ENCODE peak calls at places on chromosomes 6 and 20, in five cellular contexts. One of them, this sample, is unnamed.

GRCh38 chr20:4136078-4136966 is 121.0 kb upstream of the RNF24 start:
- DNase-seq in GM12878: no peak
- DNase-seq in HepG2: peak
- DNase-seq in K562: no peak
- DNase-seq in H1: no peak
- DNase-seq in this sample: no peak

GRCh38 chr6:101117397-101118185 is 236.5 kb upstream of the ASCC3 start:
- DNase-seq in GM12878: no peak
- DNase-seq in HepG2: no peak
- DNase-seq in K562: no peak
- DNase-seq in H1: peak
- DNase-seq in this sample: no peak

GRCh38 chr6:105522626-105523322 is 119.9 kb upstream of the PREP start:
- DNase-seq in GM12878: no peak
- DNase-seq in HepG2: no peak
- DNase-seq in K562: peak
- DNase-seq in H1: no peak
- DNase-seq in this sample: no peak

GRCh38 chr6:134003542-134003951 is 48.9 kb downstream of the SLC2A12 start:
- DNase-seq in GM12878: no peak
- DNase-seq in HepG2: no peak
- DNase-seq in K562: no peak
- DNase-seq in H1: no peak
- DNase-seq in this sample: no peak

GRCh38 chr6:62775427-62776022 is 435.7 kb upstream of the FKBP1C start:
- DNase-seq in GM12878: no peak
- DNase-seq in HepG2: peak
- DNase-seq in K562: peak
- DNase-seq in H1: no peak
- DNase-seq in this sample: peak

GRCh38 chr20:41524980-41525613 is 93.1 kb downstream of the CHD6 start:
- DNase-seq in GM12878: no peak
- DNase-seq in HepG2: no peak
- DNase-seq in K562: peak
- DNase-seq in H1: no peak
- DNase-seq in this sample: no peak

GRCh38 chr6:51472745-51473483 is 614.5 kb downstream of the PKHD1 start:
- DNase-seq in GM12878: no peak
- DNase-seq in HepG2: no peak
- DNase-seq in K562: no peak
- DNase-seq in H1: no peak
- DNase-seq in this sample: no peak

GRCh38 chr20:17676942-17677341 is 5.1 kb downstream of the RRBP1 start:
- DNase-seq in GM12878: no peak
- DNase-seq in HepG2: peak
- DNase-seq in K562: no peak
- DNase-seq in H1: no peak
- DNase-seq in this sample: no peak

GRCh38 chr20:36836591-36837329 is 39.2 kb upstream of the TLDC2 start:
- DNase-seq in GM12878: no peak
- DNase-seq in HepG2: peak
- DNase-seq in K562: peak
- DNase-seq in H1: peak
- DNase-seq in this sample: peak

GRCh38 chr20:32485126-32485769 is 99.9 kb downstream of the NOL4L start:
- DNase-seq in GM12878: peak
- DNase-seq in HepG2: peak
- DNase-seq in K562: peak
- DNase-seq in H1: no peak
- DNase-seq in this sample: peak

GRCh38 chr6:39587080-39587479 is 138.1 kb downstream of the KIF6 start:
- DNase-seq in GM12878: no peak
- DNase-seq in HepG2: no peak
- DNase-seq in K562: no peak
- DNase-seq in H1: no peak
- DNase-seq in this sample: no peak

GRCh38 chr6:158068893-158069799 is 87.5 kb downstream of the SYNJ2 start:
- DNase-seq in GM12878: no peak
- DNase-seq in HepG2: no peak
- DNase-seq in K562: no peak
- DNase-seq in H1: no peak
- DNase-seq in this sample: no peak

GRCh38 chr20:45833030-45833882 is at the start of gene SNX21:
- DNase-seq in GM12878: no peak
- DNase-seq in HepG2: peak
- DNase-seq in K562: no peak
- DNase-seq in H1: no peak
- DNase-seq in this sample: peak

GRCh38 chr6:106087548-106088325 is 1.6 kb downstream of the PRDM1 start:
- DNase-seq in GM12878: no peak
- DNase-seq in HepG2: no peak
- DNase-seq in K562: no peak
- DNase-seq in H1: no peak
- DNase-seq in this sample: no peak

GRCh38 chr6:28489366-28490190 is 26.0 kb downstream of the GPX6 start:
- DNase-seq in GM12878: peak
- DNase-seq in HepG2: peak
- DNase-seq in K562: peak
- DNase-seq in H1: peak
- DNase-seq in this sample: peak

GRCh38 chr6:53432318-53433161 is 83.8 kb upstream of the ELOVL5 start:
- DNase-seq in GM12878: no peak
- DNase-seq in HepG2: peak
- DNase-seq in K562: no peak
- DNase-seq in H1: no peak
- DNase-seq in this sample: no peak

GRCh38 chr20:35398660-35399144 is 13.1 kb downstream of the UQCC1 start:
- DNase-seq in GM12878: no peak
- DNase-seq in HepG2: peak
- DNase-seq in K562: no peak
- DNase-seq in H1: no peak
- DNase-seq in this sample: no peak

GRCh38 chr20:3744806-3745685 is 12.6 kb downstream of the HSPA12B start:
- DNase-seq in GM12878: no peak
- DNase-seq in HepG2: peak
- DNase-seq in K562: peak
- DNase-seq in H1: peak
- DNase-seq in this sample: peak

GRCh38 chr6:111540971-111541719 is 58.1 kb upstream of the REV3L start:
- DNase-seq in GM12878: no peak
- DNase-seq in HepG2: no peak
- DNase-seq in K562: no peak
- DNase-seq in H1: no peak
- DNase-seq in this sample: peak

DNA sequence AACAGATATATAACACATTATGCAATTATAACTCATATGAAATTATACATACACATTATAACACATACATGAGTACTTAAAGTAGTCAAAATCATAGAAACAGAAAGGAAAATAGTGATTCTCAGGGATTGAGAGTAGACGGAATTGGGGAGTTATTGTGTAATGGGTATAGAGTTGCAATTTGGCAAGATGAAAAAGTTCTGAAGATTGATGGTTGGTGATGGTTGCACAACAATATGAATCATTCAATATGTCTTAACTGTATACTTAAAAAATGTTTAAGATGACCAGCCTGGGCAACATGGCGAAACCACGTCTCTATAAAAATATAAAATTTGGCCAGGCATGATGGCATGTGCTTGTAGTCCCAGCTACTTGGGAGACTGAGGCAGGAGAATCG is 372.7 kb downstream of the CDKAL1 start:
- DNase-seq in GM12878: no peak
- DNase-seq in HepG2: no peak
- DNase-seq in K562: no peak
- DNase-seq in H1: no peak
- DNase-seq in this sample: no peak
- TF ChIP-seq CHD2 in GM12878: no peak
- TF ChIP-seq CHD2 in HepG2: no peak
- TF ChIP-seq CHD2 in K562: no peak
- TF ChIP-seq CHD2 in H1: no peak
- TF ChIP-seq CHD2 in this sample: no peak

GRCh38 chr6:30617565-30618269 is at the start of gene MRPS18B:
- DNase-seq in GM12878: peak
- DNase-seq in HepG2: peak
- DNase-seq in K562: peak
- DNase-seq in H1: peak
- DNase-seq in this sample: peak

GRCh38 chr6:30614843-30615218 is 2.2 kb downstream of the PPP1R10 start:
- DNase-seq in GM12878: peak
- DNase-seq in HepG2: peak
- DNase-seq in K562: peak
- DNase-seq in H1: peak
- DNase-seq in this sample: peak

GRCh38 chr6:30616811-30617564 is at the start of gene PPP1R10:
- DNase-seq in GM12878: peak
- DNase-seq in HepG2: peak
- DNase-seq in K562: peak
- DNase-seq in H1: peak
- DNase-seq in this sample: peak

GRCh38 chr6:30615219-30615957 is 1.7 kb downstream of the PPP1R10 start:
- DNase-seq in GM12878: no peak
- DNase-seq in HepG2: peak
- DNase-seq in K562: peak
- DNase-seq in H1: peak
- DNase-seq in this sample: no peak

GRCh38 chr6:30615958-30616810 is 859 bp downstream of the PPP1R10 start:
- DNase-seq in GM12878: no peak
- DNase-seq in HepG2: peak
- DNase-seq in K562: peak
- DNase-seq in H1: no peak
- DNase-seq in this sample: no peak
- TF ChIP-seq SIN3A in GM12878: no peak
- TF ChIP-seq SIN3A in HepG2: no peak
- TF ChIP-seq SIN3A in K562: peak
- TF ChIP-seq SIN3A in H1: peak
- TF ChIP-seq SIN3A in this sample: no peak

GRCh38 chr20:63100926-63101699 is 94.3 kb upstream of the BHLHE23 start:
- DNase-seq in GM12878: no peak
- DNase-seq in HepG2: no peak
- DNase-seq in K562: no peak
- DNase-seq in H1: no peak
- DNase-seq in this sample: no peak
- TF ChIP-seq CHD2 in GM12878: no peak
- TF ChIP-seq CHD2 in HepG2: no peak
- TF ChIP-seq CHD2 in K562: no peak
- TF ChIP-seq CHD2 in H1: no peak
- TF ChIP-seq CHD2 in this sample: no peak

GRCh38 chr6:25193147-25193864 is 85.9 kb upstream of the CARMIL1 start:
- DNase-seq in GM12878: no peak
- DNase-seq in HepG2: no peak
- DNase-seq in K562: no peak
- DNase-seq in H1: no peak
- DNase-seq in this sample: no peak
- TF ChIP-seq SIN3A in GM12878: no peak
- TF ChIP-seq SIN3A in HepG2: no peak
- TF ChIP-seq SIN3A in K562: no peak
- TF ChIP-seq SIN3A in H1: no peak
- TF ChIP-seq SIN3A in this sample: no peak

GRCh38 chr6:21941926-21942325 is 348.4 kb downstream of the SOX4 start:
- DNase-seq in GM12878: no peak
- DNase-seq in HepG2: no peak
- DNase-seq in K562: no peak
- DNase-seq in H1: no peak
- DNase-seq in this sample: no peak
- TF ChIP-seq CHD2 in GM12878: no peak
- TF ChIP-seq CHD2 in HepG2: no peak
- TF ChIP-seq CHD2 in K562: no peak
- TF ChIP-seq CHD2 in H1: no peak
- TF ChIP-seq CHD2 in this sample: no peak

This sample was measured in SK-N-SH.